ENCODE peak calls at places on chromosomes 5 and 9, in ten cellular contexts. One of them, this sample, is unnamed.

GRCh38 chr9:111271481-111272080 is 58.4 kb downstream of the OR2K2 start:
- DNase-seq in psoas muscle: no peak
- DNase-seq in GM06990: no peak
- DNase-seq in kidney epithelial cell: no peak
- DNase-seq in HCT116: no peak
- DNase-seq in dorsolateral prefrontal cortex: no peak
- DNase-seq in tibial artery: no peak
- DNase-seq in fibroblast of lung: peak; percentile 38
- DNase-seq in esophagus squamous epithelium: no peak
- DNase-seq in CD8-positive, alpha-beta T cell: no peak
- DNase-seq in this sample: no peak

GRCh38 chr5:90191352-90192045 is 218.1 kb downstream of the CETN3 start:
- DNase-seq in tibial artery: no peak
- DNase-seq in fibroblast of lung: no peak
- DNase-seq in psoas muscle: no peak
- DNase-seq in esophagus squamous epithelium: no peak
- DNase-seq in HCT116: no peak
- DNase-seq in CD8-positive, alpha-beta T cell: no peak
- DNase-seq in dorsolateral prefrontal cortex: no peak
- DNase-seq in GM06990: no peak
- DNase-seq in kidney epithelial cell: no peak
- DNase-seq in this sample: no peak

GRCh38 chr9:136279471-136279870 is 24.4 kb downstream of the CCDC187 start:
- DNase-seq in fibroblast of lung: no peak
- DNase-seq in GM06990: no peak
- DNase-seq in dorsolateral prefrontal cortex: no peak
- DNase-seq in kidney epithelial cell: no peak
- DNase-seq in HCT116: no peak
- DNase-seq in CD8-positive, alpha-beta T cell: no peak
- DNase-seq in esophagus squamous epithelium: no peak
- DNase-seq in psoas muscle: no peak
- DNase-seq in tibial artery: no peak
- DNase-seq in this sample: no peak

GRCh38 chr5:105146867-105147266 is 1584.3 kb upstream of the NUDT12 start:
- DNase-seq in esophagus squamous epithelium: no peak
- DNase-seq in tibial artery: no peak
- DNase-seq in psoas muscle: no peak
- DNase-seq in GM06990: no peak
- DNase-seq in kidney epithelial cell: no peak
- DNase-seq in CD8-positive, alpha-beta T cell: no peak
- DNase-seq in HCT116: no peak
- DNase-seq in fibroblast of lung: peak; percentile 22
- DNase-seq in dorsolateral prefrontal cortex: no peak
- DNase-seq in this sample: no peak

GRCh38 chr5:53616939-53617549 is 56.6 kb downstream of the NDUFS4 start:
- DNase-seq in fibroblast of lung: no peak
- DNase-seq in GM06990: no peak
- DNase-seq in psoas muscle: no peak
- DNase-seq in CD8-positive, alpha-beta T cell: no peak
- DNase-seq in HCT116: no peak
- DNase-seq in esophagus squamous epithelium: no peak
- DNase-seq in kidney epithelial cell: no peak
- DNase-seq in tibial artery: no peak
- DNase-seq in dorsolateral prefrontal cortex: no peak
- DNase-seq in this sample: no peak

GRCh38 chr5:175444060-175444904 is at the start of gene DRD1:
- DNase-seq in fibroblast of lung: peak; percentile 46
- DNase-seq in HCT116: no peak
- DNase-seq in CD8-positive, alpha-beta T cell: peak; percentile 37
- DNase-seq in GM06990: peak; percentile 38
- DNase-seq in tibial artery: no peak
- DNase-seq in dorsolateral prefrontal cortex: peak; percentile 47
- DNase-seq in psoas muscle: peak; percentile 54
- DNase-seq in kidney epithelial cell: no peak
- DNase-seq in esophagus squamous epithelium: no peak
- DNase-seq in this sample: no peak

GRCh38 chr5:132905938-132906337 is 32.5 kb downstream of the LEAP2 start:
- DNase-seq in psoas muscle: no peak
- DNase-seq in HCT116: no peak
- DNase-seq in fibroblast of lung: peak; percentile 77
- DNase-seq in kidney epithelial cell: no peak
- DNase-seq in dorsolateral prefrontal cortex: no peak
- DNase-seq in CD8-positive, alpha-beta T cell: no peak
- DNase-seq in GM06990: no peak
- DNase-seq in esophagus squamous epithelium: no peak
- DNase-seq in tibial artery: no peak
- DNase-seq in this sample: no peak

GRCh38 chr5:141882594-141883183 is 4.5 kb upstream of the PCDH1 start:
- DNase-seq in HCT116: no peak
- DNase-seq in tibial artery: no peak
- DNase-seq in psoas muscle: no peak
- DNase-seq in dorsolateral prefrontal cortex: no peak
- DNase-seq in GM06990: no peak
- DNase-seq in kidney epithelial cell: no peak
- DNase-seq in fibroblast of lung: no peak
- DNase-seq in esophagus squamous epithelium: no peak
- DNase-seq in CD8-positive, alpha-beta T cell: no peak
- DNase-seq in this sample: no peak

GRCh38 chr5:1292139-1292538 is 2.7 kb downstream of the TERT start:
- DNase-seq in HCT116: no peak
- DNase-seq in CD8-positive, alpha-beta T cell: no peak
- DNase-seq in esophagus squamous epithelium: no peak
- DNase-seq in dorsolateral prefrontal cortex: no peak
- DNase-seq in tibial artery: no peak
- DNase-seq in kidney epithelial cell: no peak
- DNase-seq in GM06990: no peak
- DNase-seq in fibroblast of lung: no peak
- DNase-seq in psoas muscle: peak; percentile 8
- DNase-seq in this sample: no peak
- H3K4me3 ChIP-seq in HCT116: no peak overlapping the region
- H3K4me3 ChIP-seq in CD8-positive, alpha-beta T cell: no peak overlapping the region
- H3K4me3 ChIP-seq in esophagus squamous epithelium: no peak overlapping the region
- H3K4me3 ChIP-seq in dorsolateral prefrontal cortex: no peak overlapping the region
- H3K4me3 ChIP-seq in tibial artery: no peak overlapping the region
- H3K4me3 ChIP-seq in kidney epithelial cell: no peak overlapping the region
- H3K4me3 ChIP-seq in GM06990: no peak overlapping the region
- H3K4me3 ChIP-seq in fibroblast of lung: no peak overlapping the region
- H3K4me3 ChIP-seq in psoas muscle: no peak overlapping the region
- H3K4me3 ChIP-seq in this sample: no peak overlapping the region

DNA sequence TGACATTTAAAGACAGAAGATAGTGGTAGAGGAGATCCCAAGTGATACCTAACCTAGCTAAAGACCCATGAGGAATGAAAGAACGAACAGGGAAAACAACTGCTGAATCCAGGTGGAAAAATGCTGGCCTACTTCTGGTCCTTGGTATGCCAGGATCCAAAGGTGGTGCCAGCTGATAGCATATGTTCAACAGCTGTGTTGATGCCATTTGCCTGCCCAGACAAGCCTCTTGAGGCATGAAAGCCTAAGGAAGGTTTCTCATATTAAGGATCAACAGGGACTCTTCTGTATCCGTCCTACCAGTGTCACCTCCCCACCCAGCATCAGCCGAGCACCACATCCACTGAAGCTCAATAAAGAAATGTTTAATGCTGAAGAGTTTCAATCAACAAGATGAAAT is 225.7 kb upstream of the DMRT1 start:
- DNase-seq in tibial artery: no peak
- DNase-seq in psoas muscle: no peak
- DNase-seq in HCT116: no peak
- DNase-seq in dorsolateral prefrontal cortex: no peak
- DNase-seq in fibroblast of lung: no peak
- DNase-seq in GM06990: no peak
- DNase-seq in kidney epithelial cell: no peak
- DNase-seq in CD8-positive, alpha-beta T cell: no peak
- DNase-seq in esophagus squamous epithelium: no peak
- DNase-seq in this sample: no peak
- TF ChIP-seq CTCF in tibial artery: no peak
- TF ChIP-seq CTCF in psoas muscle: no peak
- TF ChIP-seq CTCF in HCT116: no peak
- TF ChIP-seq CTCF in dorsolateral prefrontal cortex: no peak
- TF ChIP-seq CTCF in fibroblast of lung: no peak
- TF ChIP-seq CTCF in GM06990: no peak
- TF ChIP-seq CTCF in kidney epithelial cell: no peak
- TF ChIP-seq CTCF in CD8-positive, alpha-beta T cell: no peak
- TF ChIP-seq CTCF in esophagus squamous epithelium: no peak
- TF ChIP-seq CTCF in this sample: no peak

GRCh38 chr5:139388198-139388821 is 1.4 kb downstream of the MZB1 start:
- DNase-seq in HCT116: no peak
- DNase-seq in fibroblast of lung: peak; percentile 28
- DNase-seq in CD8-positive, alpha-beta T cell: no peak
- DNase-seq in GM06990: peak; percentile 73
- DNase-seq in tibial artery: no peak
- DNase-seq in esophagus squamous epithelium: no peak
- DNase-seq in psoas muscle: no peak
- DNase-seq in kidney epithelial cell: no peak
- DNase-seq in dorsolateral prefrontal cortex: no peak
- DNase-seq in this sample: no peak

GRCh38 chr5:139387611-139388197 is 2.0 kb downstream of the MZB1 start:
- DNase-seq in fibroblast of lung: no peak
- DNase-seq in psoas muscle: no peak
- DNase-seq in esophagus squamous epithelium: no peak
- DNase-seq in GM06990: no peak
- DNase-seq in CD8-positive, alpha-beta T cell: no peak
- DNase-seq in dorsolateral prefrontal cortex: no peak
- DNase-seq in kidney epithelial cell: no peak
- DNase-seq in tibial artery: no peak
- DNase-seq in HCT116: no peak
- DNase-seq in this sample: no peak

GRCh38 chr5:139390639-139391569 is 1.2 kb upstream of the MZB1 start:
- DNase-seq in esophagus squamous epithelium: no peak
- DNase-seq in psoas muscle: peak; percentile 60
- DNase-seq in fibroblast of lung: no peak
- DNase-seq in tibial artery: no peak
- DNase-seq in CD8-positive, alpha-beta T cell: no peak
- DNase-seq in GM06990: no peak
- DNase-seq in kidney epithelial cell: no peak
- DNase-seq in HCT116: no peak
- DNase-seq in dorsolateral prefrontal cortex: no peak
- DNase-seq in this sample: no peak

GRCh38 chr5:139391570-139392323 is 2.0 kb upstream of the MZB1 start:
- DNase-seq in HCT116: no peak
- DNase-seq in psoas muscle: peak; percentile 56
- DNase-seq in fibroblast of lung: peak; percentile 8
- DNase-seq in dorsolateral prefrontal cortex: no peak
- DNase-seq in CD8-positive, alpha-beta T cell: no peak
- DNase-seq in esophagus squamous epithelium: no peak
- DNase-seq in tibial artery: no peak
- DNase-seq in GM06990: peak; percentile 52
- DNase-seq in kidney epithelial cell: no peak
- DNase-seq in this sample: no peak

DNA sequence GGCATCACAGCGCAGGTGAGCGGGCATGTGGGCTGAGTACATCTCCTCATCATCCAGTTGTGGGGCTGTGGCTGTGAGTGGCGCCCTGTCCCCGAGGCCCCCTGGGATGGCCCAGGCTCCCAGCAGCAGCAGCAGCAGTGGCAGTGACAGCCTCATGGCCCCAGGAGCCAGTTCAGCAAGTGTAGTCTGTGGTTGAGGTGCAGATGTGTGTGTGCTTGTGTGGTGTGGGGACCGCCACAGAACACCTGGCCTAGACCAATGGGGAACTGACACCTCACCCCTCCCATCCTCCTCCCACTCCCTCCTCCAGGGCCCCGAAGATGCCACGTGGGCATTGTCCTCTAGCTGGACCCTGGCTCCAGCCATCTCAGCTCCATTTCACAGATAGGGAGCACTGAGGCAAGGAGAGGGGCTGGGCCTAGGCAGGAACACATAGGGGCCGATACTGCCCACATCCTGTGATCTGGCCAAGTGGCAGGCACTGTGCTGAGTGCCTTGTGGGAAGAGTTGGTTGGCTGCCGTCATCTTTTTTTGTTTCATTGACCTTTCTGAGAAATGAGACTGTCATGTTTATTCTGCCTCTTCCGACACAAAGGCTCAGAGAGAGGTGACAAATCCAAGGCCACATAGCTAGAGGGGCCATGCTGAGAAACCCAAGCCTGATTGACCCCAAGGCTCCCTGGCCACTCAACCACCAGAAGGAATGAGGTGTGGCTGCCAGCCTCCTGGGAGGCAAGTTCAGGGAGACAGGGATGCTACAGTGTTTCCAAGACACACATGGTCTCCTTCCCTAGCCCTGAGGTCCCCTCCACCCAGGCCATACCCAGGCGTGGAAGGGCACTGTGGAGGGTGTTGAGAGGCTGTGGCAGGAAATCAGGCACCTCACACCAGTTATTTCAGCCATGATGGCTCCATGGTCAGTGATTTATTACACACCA is at the start of gene MZB1:
- DNase-seq in esophagus squamous epithelium: no peak
- DNase-seq in HCT116: no peak
- DNase-seq in psoas muscle: peak; percentile 45
- DNase-seq in fibroblast of lung: no peak
- DNase-seq in GM06990: peak; percentile 91
- DNase-seq in tibial artery: no peak
- DNase-seq in kidney epithelial cell: no peak
- DNase-seq in dorsolateral prefrontal cortex: no peak
- DNase-seq in CD8-positive, alpha-beta T cell: peak; percentile 25
- DNase-seq in this sample: no peak
- H3K4me3 ChIP-seq in esophagus squamous epithelium: peak within 1 kb of the TSS; percentile 29
- H3K4me3 ChIP-seq in HCT116: no peak within 1 kb of the TSS
- H3K4me3 ChIP-seq in psoas muscle: peak within 1 kb of the TSS; percentile 93
- H3K4me3 ChIP-seq in fibroblast of lung: no peak within 1 kb of the TSS
- H3K4me3 ChIP-seq in GM06990: peak within 1 kb of the TSS; percentile 82
- H3K4me3 ChIP-seq in tibial artery: no peak within 1 kb of the TSS
- H3K4me3 ChIP-seq in kidney epithelial cell: no peak within 1 kb of the TSS
- H3K4me3 ChIP-seq in dorsolateral prefrontal cortex: no peak within 1 kb of the TSS
- H3K4me3 ChIP-seq in CD8-positive, alpha-beta T cell: no peak within 1 kb of the TSS
- H3K4me3 ChIP-seq in this sample: peak within 1 kb of the TSS; percentile 55

GRCh38 chr9:107274953-107275422 is 8.1 kb upstream of the RAD23B start:
- DNase-seq in GM06990: no peak
- DNase-seq in CD8-positive, alpha-beta T cell: no peak
- DNase-seq in esophagus squamous epithelium: no peak
- DNase-seq in psoas muscle: no peak
- DNase-seq in tibial artery: no peak
- DNase-seq in fibroblast of lung: peak; percentile 98
- DNase-seq in kidney epithelial cell: peak; percentile 92
- DNase-seq in HCT116: peak; percentile 46
- DNase-seq in dorsolateral prefrontal cortex: no peak
- DNase-seq in this sample: peak; percentile 52

GRCh38 chr9:107275530-107275929 is 7.5 kb upstream of the RAD23B start:
- DNase-seq in fibroblast of lung: no peak
- DNase-seq in HCT116: no peak
- DNase-seq in tibial artery: no peak
- DNase-seq in esophagus squamous epithelium: no peak
- DNase-seq in dorsolateral prefrontal cortex: no peak
- DNase-seq in GM06990: no peak
- DNase-seq in kidney epithelial cell: no peak
- DNase-seq in CD8-positive, alpha-beta T cell: no peak
- DNase-seq in psoas muscle: no peak
- DNase-seq in this sample: no peak

GRCh38 chr9:107276966-107277710 is 5.9 kb upstream of the RAD23B start:
- DNase-seq in tibial artery: no peak
- DNase-seq in fibroblast of lung: no peak
- DNase-seq in HCT116: no peak
- DNase-seq in kidney epithelial cell: no peak
- DNase-seq in CD8-positive, alpha-beta T cell: no peak
- DNase-seq in esophagus squamous epithelium: no peak
- DNase-seq in GM06990: no peak
- DNase-seq in psoas muscle: no peak
- DNase-seq in dorsolateral prefrontal cortex: no peak
- DNase-seq in this sample: no peak

GRCh38 chr9:107273634-107274033 is 9.4 kb upstream of the RAD23B start:
- DNase-seq in fibroblast of lung: no peak
- DNase-seq in GM06990: no peak
- DNase-seq in dorsolateral prefrontal cortex: no peak
- DNase-seq in CD8-positive, alpha-beta T cell: no peak
- DNase-seq in psoas muscle: no peak
- DNase-seq in tibial artery: no peak
- DNase-seq in kidney epithelial cell: no peak
- DNase-seq in HCT116: no peak
- DNase-seq in esophagus squamous epithelium: no peak
- DNase-seq in this sample: no peak

GRCh38 chr9:107274096-107274495 is 9.0 kb upstream of the RAD23B start:
- DNase-seq in CD8-positive, alpha-beta T cell: no peak
- DNase-seq in fibroblast of lung: no peak
- DNase-seq in dorsolateral prefrontal cortex: no peak
- DNase-seq in HCT116: no peak
- DNase-seq in psoas muscle: no peak
- DNase-seq in esophagus squamous epithelium: no peak
- DNase-seq in kidney epithelial cell: no peak
- DNase-seq in tibial artery: no peak
- DNase-seq in GM06990: no peak
- DNase-seq in this sample: no peak
- TF ChIP-seq CTCF in CD8-positive, alpha-beta T cell: no peak
- TF ChIP-seq CTCF in fibroblast of lung: no peak
- TF ChIP-seq CTCF in dorsolateral prefrontal cortex: no peak
- TF ChIP-seq CTCF in HCT116: peak; percentile 23
- TF ChIP-seq CTCF in psoas muscle: no peak
- TF ChIP-seq CTCF in esophagus squamous epithelium: no peak
- TF ChIP-seq CTCF in kidney epithelial cell: no peak
- TF ChIP-seq CTCF in tibial artery: no peak
- TF ChIP-seq CTCF in GM06990: no peak
- TF ChIP-seq CTCF in this sample: peak; percentile 4

This sample was measured in epithelial cell of proximal tubule.